ENCODE peak calls at places on chromosome 3, in four cellular contexts. S is transverse colon, U is HepG2, Z is H1. N is an unnamed sample. For H3K4me1, the result is how much of the 10 kb centered on the place peaks cover.

GRCh38 chr3:189233225-189233858 is 61.6 kb downstream of the TPRG1 start:
- DNase-seq in U (peak), S (peak), Z (peak), N (peak)

GRCh38 chr3:43883729-43884396 is 193.1 kb downstream of the ABHD5 start:
- DNase-seq in Z (no peak), S (no peak), U (no peak), N (no peak)

GRCh38 chr3:66603161-66603611 is 102.4 kb upstream of the LRIG1 start:
- DNase-seq in Z (no peak), S (no peak), U (no peak), N (no peak)

GRCh38 chr3:42747581-42747980 is 25.5 kb downstream of the CCDC13 start:
- DNase-seq in S (no peak), Z (peak), U (no peak), N (no peak)

GRCh38 chr3:174216948-174217718 is 642.0 kb upstream of the NAALADL2 start:
- DNase-seq in S (no peak), U (no peak), Z (no peak), N (no peak)

GRCh38 chr3:123521179-123521969 is 63.5 kb downstream of the HACD2 start:
- DNase-seq in S (no peak), Z (no peak), U (no peak), N (no peak)

GRCh38 chr3:1172642-1173041 is 79.8 kb downstream of the CNTN6 start:
- DNase-seq in Z (no peak), U (no peak), S (no peak), N (no peak)

GRCh38 chr3:105014631-105015030 is 352.1 kb upstream of the ALCAM start:
- DNase-seq in U (no peak), Z (no peak), S (no peak), N (no peak)

GRCh38 chr3:32428092-32429068 is 36.7 kb downstream of the CMTM7 start:
- DNase-seq in S (no peak), U (no peak), Z (peak), N (no peak)

GRCh38 chr3:149898771-149899170 is 71.9 kb downstream of the PFN2 start:
- DNase-seq in U (no peak), Z (no peak), S (no peak), N (no peak)

GRCh38 chr3:30073622-30074021 is 532.8 kb upstream of the TGFBR2 start:
- DNase-seq in S (peak), U (no peak), Z (no peak), N (no peak)

GRCh38 chr3:48739955-48740823 is 23.2 kb upstream of the IP6K2 start:
- DNase-seq in S (peak), Z (peak), U (peak), N (peak)

GRCh38 chr3:188349276-188349962 is 195.5 kb downstream of the LPP start:
- DNase-seq in S (no peak), U (no peak), Z (no peak), N (no peak)

GRCh38 chr3:145017959-145018358 is 1046.3 kb downstream of the DIPK2A start:
- DNase-seq in Z (no peak), S (no peak), U (no peak), N (no peak)

GRCh38 chr3:8869613-8870012 is 93.7 kb downstream of the RAD18 start:
- DNase-seq in Z (no peak), S (no peak), U (peak), N (no peak)

GRCh38 chr3:140956058-140956835 is 14.6 kb downstream of the SLC25A36 start:
- DNase-seq in Z (no peak), S (no peak), U (no peak), N (no peak)

GRCh38 chr3:171028779-171029232 is 2.3 kb upstream of the SLC2A2 start:
- DNase-seq in S (no peak), Z (no peak), U (no peak), N (peak)

GRCh38 chr3:163056874-163057497 is 1560.4 kb downstream of the OTOL1 start:
- DNase-seq in U (peak), S (peak), Z (peak), N (peak)

GRCh38 chr3:38203690-38204089 is 38.4 kb downstream of the OXSR1 start:
- DNase-seq in S (no peak), U (no peak), Z (no peak), N (no peak)

GRCh38 chr3:156605686-156606605 is 51.0 kb upstream of the SSR3 start:
- DNase-seq in Z (peak), U (no peak), S (peak), N (no peak)

GRCh38 chr3:125132815-125133214 is 77.0 kb upstream of the HEG1 start:
- DNase-seq in Z (no peak), S (no peak), U (no peak), N (no peak)

GRCh38 chr3:182786564-182787196 is 6.6 kb upstream of the ATP11B start:
- DNase-seq in S (no peak), U (no peak), Z (no peak), N (no peak)

GRCh38 chr3:105388199-105388598 is 21.5 kb downstream of the ALCAM start:
- DNase-seq in Z (no peak), S (no peak), U (no peak), N (no peak)

GRCh38 chr3:38190481-38190881 is 25.1 kb downstream of the OXSR1 start:
- DNase-seq in S (no peak), U (no peak), Z (no peak), N (no peak)

GRCh38 chr3:169363318-169363717 is 300.2 kb downstream of the MECOM start:
- DNase-seq in U (no peak), S (peak), Z (no peak), N (no peak)

GRCh38 chr3:72944696-72945095 is 51.9 kb upstream of the PPP4R2 start:
- DNase-seq in S (no peak), U (no peak), Z (no peak), N (no peak)

GRCh38 chr3:24688446-24689148 is 193.9 kb upstream of the THRB start:
- DNase-seq in Z (no peak), U (peak), S (no peak), N (no peak)

GRCh38 chr3:40582401-40583027 is 57.8 kb downstream of the ZNF621 start:
- DNase-seq in S (no peak), U (no peak), Z (no peak), N (no peak)

GRCh38 chr3:264394-265156 is 68.0 kb downstream of the CHL1 start:
- DNase-seq in U (peak), S (no peak), Z (no peak), N (no peak)

GRCh38 chr3:183697123-183697609 is 431 bp upstream of the YEATS2 start:
- DNase-seq in S (no peak), U (no peak), Z (no peak), N (no peak)

GRCh38 chr3:187914231-187914630 is 169.0 kb upstream of the BCL6 start:
- DNase-seq in Z (no peak), U (peak), S (no peak), N (no peak)

GRCh38 chr3:155805204-155805801 is 775 bp downstream of the C3orf33 start:
- DNase-seq in S (peak), U (peak), Z (no peak), N (no peak)

GRCh38 chr3:17823816-17824215 is 81.4 kb upstream of the TBC1D5 start:
- DNase-seq in U (no peak), Z (no peak), S (no peak), N (no peak)

GRCh38 chr3:23763040-23763477 is 42.7 kb upstream of the UBE2E1 start:
- DNase-seq in Z (no peak), S (no peak), U (no peak), N (no peak)

DNA sequence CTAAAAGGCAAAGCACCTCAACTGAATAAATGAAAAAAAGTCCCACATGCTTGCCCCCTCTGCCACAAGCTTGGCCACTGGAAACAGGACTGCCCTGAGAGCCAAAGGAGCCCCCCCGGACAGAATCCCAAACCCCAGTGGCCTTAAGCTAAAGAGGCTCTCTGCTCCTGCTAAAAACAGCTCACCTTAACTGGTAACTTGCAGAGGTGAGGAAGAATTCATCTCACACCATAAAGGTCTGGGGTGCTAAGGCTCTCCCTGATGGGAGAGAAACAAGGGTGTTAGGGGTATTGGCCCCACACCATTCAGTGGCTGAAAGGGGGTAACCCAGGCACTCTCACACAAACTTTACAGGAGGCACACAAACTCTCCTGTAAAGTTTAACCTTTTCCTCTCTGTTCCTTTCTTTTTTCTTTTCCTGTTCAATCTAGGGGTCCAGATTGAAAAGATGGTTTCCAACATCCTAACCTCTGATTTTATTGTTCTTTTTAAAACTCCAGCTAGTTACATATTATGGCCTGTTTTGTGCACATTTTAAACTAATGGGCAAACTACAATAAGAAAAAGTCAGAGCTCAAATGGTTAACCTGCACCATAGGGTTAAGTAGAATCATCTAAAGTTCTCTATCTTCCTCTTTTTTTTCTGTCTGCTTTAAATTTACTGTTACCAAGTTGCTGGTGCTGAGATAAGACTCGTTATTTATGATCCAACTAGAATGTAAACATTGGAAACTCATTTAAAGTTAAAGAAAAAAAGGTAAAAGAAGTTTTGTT is 19.9 kb downstream of the TRANK1 start:
- DNase-seq in S (no peak), U (no peak), Z (no peak), N (no peak)
- TF ChIP-seq EP300 in S (no peak), U (no peak), Z (no peak), N (no peak)

DNA sequence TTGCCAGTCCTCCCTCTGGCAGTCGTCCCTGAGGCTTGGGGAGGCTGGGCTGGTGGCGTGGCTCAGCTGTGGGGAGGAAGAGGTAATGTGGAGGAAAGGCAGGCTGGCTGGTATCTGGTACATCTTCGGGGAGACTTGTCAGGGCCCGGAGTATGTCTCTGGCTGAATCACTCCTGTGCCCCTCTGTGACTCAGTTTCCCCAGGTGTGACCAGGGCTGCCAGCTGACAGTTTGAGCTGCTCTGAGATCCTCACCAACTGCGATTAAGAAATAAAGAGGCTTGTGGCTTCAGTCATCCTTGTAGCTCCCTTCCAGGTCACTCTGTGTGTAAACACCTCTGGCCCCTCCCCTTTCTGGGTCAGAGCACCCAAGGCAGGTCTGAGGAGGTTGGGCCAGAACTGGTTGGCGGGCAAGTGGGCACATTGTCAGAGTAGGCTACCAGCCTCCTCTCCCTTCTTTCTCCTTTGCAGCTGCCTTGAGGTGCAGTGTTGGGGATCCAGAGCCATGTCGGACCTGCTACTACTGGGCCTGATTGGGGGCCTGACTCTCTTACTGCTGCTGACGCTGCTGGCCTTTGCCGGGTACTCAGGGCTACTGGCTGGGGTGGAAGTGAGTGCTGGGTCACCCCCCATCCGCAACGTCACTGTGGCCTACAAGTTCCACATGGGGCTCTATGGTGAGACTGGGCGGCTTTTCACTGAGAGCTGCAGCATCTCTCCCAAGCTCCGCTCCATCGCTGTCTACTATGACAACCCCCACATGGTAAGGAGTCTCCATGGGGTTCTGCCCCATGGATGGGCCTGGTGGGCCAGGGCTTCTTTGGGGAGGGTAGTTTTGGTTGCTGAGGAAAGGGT is 3.0 kb downstream of the TEX264 start:
- DNase-seq in S (no peak), U (no peak), Z (no peak), N (no peak)
- H3K4me1 ChIP-seq in S (under half), U (under half), Z (under half), N (under half)

GRCh38 chr3:126351086-126351770 is 6.0 kb downstream of the KLF15 start:
- DNase-seq in U (no peak), Z (no peak), S (peak), N (no peak)

GRCh38 chr3:126351771-126352475 is 5.3 kb downstream of the KLF15 start:
- DNase-seq in S (peak), Z (no peak), U (no peak), N (no peak)

GRCh38 chr3:126354776-126355175 is 2.4 kb downstream of the KLF15 start:
- DNase-seq in U (no peak), Z (no peak), S (no peak), N (no peak)

GRCh38 chr3:126353694-126354321 is 3.4 kb downstream of the KLF15 start:
- DNase-seq in S (no peak), U (peak), Z (no peak), N (peak)

GRCh38 chr3:126352476-126353454 is 4.4 kb downstream of the KLF15 start:
- DNase-seq in S (peak), Z (no peak), U (peak), N (peak)
- TF ChIP-seq POLR2A in S (no peak), Z (no peak), U (no peak), N (no peak)

DNA sequence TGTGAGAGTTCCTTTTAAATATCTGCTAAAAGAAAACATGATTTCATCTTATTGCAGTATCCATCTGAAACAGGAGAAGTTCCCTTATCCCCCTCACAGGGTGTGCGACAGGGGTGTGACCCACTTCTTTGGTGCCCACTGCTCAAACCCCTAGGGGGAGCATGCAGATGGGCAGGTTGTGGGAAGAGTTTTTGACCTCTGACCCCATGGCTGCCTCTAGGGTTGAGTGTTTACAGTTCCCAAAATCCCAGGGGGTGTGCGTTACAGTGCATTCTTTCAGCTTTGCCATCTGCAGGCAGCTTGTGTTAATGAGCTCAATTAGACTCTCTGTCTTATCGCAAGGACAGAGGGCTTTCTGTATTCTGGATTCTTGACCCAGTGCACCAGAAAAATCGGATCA is 443.2 kb upstream of the FRG2C start:
- DNase-seq in Z (no peak), U (no peak), S (no peak), N (no peak)
- TF ChIP-seq EP300 in Z (no peak), U (no peak), S (no peak), N (no peak)

N was measured in tibial nerve.